ENCODE peak calls at places on chromosome 11, in eight cellular contexts. One of them, this sample, is unnamed.

GRCh38 chr11:128342511-128343133 is 244.7 kb downstream of the ETS1 start:
- DNase-seq in colonic mucosa: peak
- DNase-seq in psoas muscle: peak
- DNase-seq in AG04450: no peak
- DNase-seq in uterus: peak
- DNase-seq in right atrium auricular region: peak
- DNase-seq in CD8-positive, alpha-beta T cell: peak
- DNase-seq in cardiac muscle cell: peak
- DNase-seq in this sample: peak

GRCh38 chr11:131754671-131755070 is 384.3 kb downstream of the NTM start:
- DNase-seq in colonic mucosa: no peak
- DNase-seq in psoas muscle: no peak
- DNase-seq in AG04450: no peak
- DNase-seq in uterus: no peak
- DNase-seq in right atrium auricular region: no peak
- DNase-seq in CD8-positive, alpha-beta T cell: no peak
- DNase-seq in cardiac muscle cell: no peak
- DNase-seq in this sample: no peak

GRCh38 chr11:131888230-131888826 is 517.9 kb downstream of the NTM start:
- DNase-seq in colonic mucosa: no peak
- DNase-seq in psoas muscle: no peak
- DNase-seq in AG04450: peak
- DNase-seq in uterus: no peak
- DNase-seq in right atrium auricular region: no peak
- DNase-seq in CD8-positive, alpha-beta T cell: no peak
- DNase-seq in cardiac muscle cell: peak
- DNase-seq in this sample: no peak

GRCh38 chr11:134661660-134662059 is 249.6 kb upstream of the B3GAT1 start:
- DNase-seq in colonic mucosa: no peak
- DNase-seq in psoas muscle: no peak
- DNase-seq in AG04450: no peak
- DNase-seq in uterus: no peak
- DNase-seq in right atrium auricular region: peak
- DNase-seq in CD8-positive, alpha-beta T cell: no peak
- DNase-seq in cardiac muscle cell: no peak
- DNase-seq in this sample: peak

GRCh38 chr11:120137611-120138521 is at the start of gene TRIM29:
- DNase-seq in colonic mucosa: peak
- DNase-seq in psoas muscle: no peak
- DNase-seq in AG04450: no peak
- DNase-seq in uterus: no peak
- DNase-seq in right atrium auricular region: peak
- DNase-seq in CD8-positive, alpha-beta T cell: peak
- DNase-seq in cardiac muscle cell: no peak
- DNase-seq in this sample: peak

GRCh38 chr11:78231962-78232459 is 43.3 kb downstream of the USP35 start:
- DNase-seq in colonic mucosa: no peak
- DNase-seq in psoas muscle: no peak
- DNase-seq in AG04450: peak
- DNase-seq in uterus: peak
- DNase-seq in right atrium auricular region: peak
- DNase-seq in CD8-positive, alpha-beta T cell: no peak
- DNase-seq in cardiac muscle cell: peak
- DNase-seq in this sample: no peak

GRCh38 chr11:94030059-94030458 is 8.9 kb downstream of the HEPHL1 start:
- DNase-seq in colonic mucosa: no peak
- DNase-seq in psoas muscle: no peak
- DNase-seq in AG04450: no peak
- DNase-seq in uterus: no peak
- DNase-seq in right atrium auricular region: no peak
- DNase-seq in CD8-positive, alpha-beta T cell: no peak
- DNase-seq in cardiac muscle cell: no peak
- DNase-seq in this sample: no peak

GRCh38 chr11:68678031-68678441 is 6.3 kb upstream of the GAL start:
- DNase-seq in colonic mucosa: no peak
- DNase-seq in psoas muscle: no peak
- DNase-seq in AG04450: no peak
- DNase-seq in uterus: no peak
- DNase-seq in right atrium auricular region: no peak
- DNase-seq in CD8-positive, alpha-beta T cell: no peak
- DNase-seq in cardiac muscle cell: no peak
- DNase-seq in this sample: no peak

GRCh38 chr11:64384039-64384737 is 25.2 kb downstream of the RPS6KA4 start:
- DNase-seq in colonic mucosa: no peak
- DNase-seq in psoas muscle: no peak
- DNase-seq in AG04450: no peak
- DNase-seq in uterus: no peak
- DNase-seq in right atrium auricular region: no peak
- DNase-seq in CD8-positive, alpha-beta T cell: no peak
- DNase-seq in cardiac muscle cell: peak
- DNase-seq in this sample: no peak

GRCh38 chr11:58654079-58654907 is 31.8 kb downstream of the CNTF start:
- DNase-seq in colonic mucosa: peak
- DNase-seq in psoas muscle: peak
- DNase-seq in AG04450: peak
- DNase-seq in uterus: peak
- DNase-seq in right atrium auricular region: peak
- DNase-seq in CD8-positive, alpha-beta T cell: peak
- DNase-seq in cardiac muscle cell: peak
- DNase-seq in this sample: peak

GRCh38 chr11:113994077-113994954 is 19.4 kb downstream of the HTR3A start:
- DNase-seq in colonic mucosa: no peak
- DNase-seq in psoas muscle: no peak
- DNase-seq in AG04450: no peak
- DNase-seq in uterus: no peak
- DNase-seq in right atrium auricular region: no peak
- DNase-seq in CD8-positive, alpha-beta T cell: peak
- DNase-seq in cardiac muscle cell: peak
- DNase-seq in this sample: no peak

GRCh38 chr11:90344546-90344945 is 121.7 kb upstream of the CHORDC1 start:
- DNase-seq in colonic mucosa: no peak
- DNase-seq in psoas muscle: no peak
- DNase-seq in AG04450: no peak
- DNase-seq in uterus: no peak
- DNase-seq in right atrium auricular region: no peak
- DNase-seq in CD8-positive, alpha-beta T cell: no peak
- DNase-seq in cardiac muscle cell: no peak
- DNase-seq in this sample: no peak

GRCh38 chr11:61781585-61781984 is 10.8 kb downstream of the TMEM258 start:
- DNase-seq in colonic mucosa: no peak
- DNase-seq in psoas muscle: no peak
- DNase-seq in AG04450: no peak
- DNase-seq in uterus: no peak
- DNase-seq in right atrium auricular region: no peak
- DNase-seq in CD8-positive, alpha-beta T cell: no peak
- DNase-seq in cardiac muscle cell: no peak
- DNase-seq in this sample: no peak

DNA sequence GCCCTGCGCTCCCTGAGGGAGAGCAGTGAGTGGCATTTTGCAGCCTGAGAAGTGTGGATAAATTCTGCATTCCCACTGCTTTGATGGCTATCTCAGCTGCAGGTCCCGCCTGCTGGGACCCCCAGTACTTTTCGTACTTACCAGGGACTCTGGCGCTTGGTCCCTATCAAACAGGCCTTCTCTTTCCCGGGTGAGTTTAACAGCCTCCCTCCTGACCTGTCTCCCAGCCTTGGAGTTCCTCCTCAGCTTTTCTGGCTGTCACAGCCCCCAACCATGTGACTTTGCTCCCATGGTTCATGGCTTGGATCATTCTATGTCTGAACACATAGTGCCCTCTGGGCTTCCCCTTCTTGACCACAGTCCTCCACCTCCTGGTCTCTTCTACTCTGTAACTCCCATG is 56.9 kb downstream of the PARVA start:
- DNase-seq in colonic mucosa: no peak
- DNase-seq in psoas muscle: no peak
- DNase-seq in AG04450: no peak
- DNase-seq in uterus: peak
- DNase-seq in right atrium auricular region: no peak
- DNase-seq in CD8-positive, alpha-beta T cell: no peak
- DNase-seq in cardiac muscle cell: no peak
- DNase-seq in this sample: no peak
- H3K4me3 ChIP-seq in colonic mucosa: no peak
- H3K4me3 ChIP-seq in psoas muscle: no peak
- H3K4me3 ChIP-seq in AG04450: no peak
- H3K4me3 ChIP-seq in uterus: no peak
- H3K4me3 ChIP-seq in right atrium auricular region: no peak
- H3K4me3 ChIP-seq in CD8-positive, alpha-beta T cell: no peak
- H3K4me3 ChIP-seq in cardiac muscle cell: no peak
- H3K4me3 ChIP-seq in this sample: no peak

DNA sequence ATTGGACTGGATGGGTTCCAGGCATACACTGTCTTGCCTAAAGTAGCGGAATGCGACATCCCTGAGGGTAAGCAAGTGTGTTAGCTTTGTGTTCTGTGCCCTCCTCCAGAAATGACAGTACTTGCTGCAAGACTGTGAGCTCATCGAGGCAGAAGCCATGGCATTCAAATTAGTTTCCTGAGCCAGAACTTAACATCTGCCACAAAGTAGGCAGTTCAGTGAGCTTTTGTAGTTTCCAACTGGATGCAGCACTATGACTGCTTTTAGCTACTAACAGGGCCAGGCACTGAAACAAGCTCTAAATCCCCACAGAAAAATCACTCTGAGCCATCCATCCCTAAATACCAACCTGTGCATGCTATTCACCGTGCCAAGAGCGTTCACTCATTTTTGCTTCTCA is 1.2 kb upstream of the FAR1 start:
- DNase-seq in colonic mucosa: no peak
- DNase-seq in psoas muscle: no peak
- DNase-seq in AG04450: no peak
- DNase-seq in uterus: no peak
- DNase-seq in right atrium auricular region: no peak
- DNase-seq in CD8-positive, alpha-beta T cell: no peak
- DNase-seq in cardiac muscle cell: no peak
- DNase-seq in this sample: no peak
- H3K27ac ChIP-seq in colonic mucosa: no peak
- H3K27ac ChIP-seq in psoas muscle: no peak
- H3K27ac ChIP-seq in AG04450: no peak
- H3K27ac ChIP-seq in uterus: no peak
- H3K27ac ChIP-seq in right atrium auricular region: no peak
- H3K27ac ChIP-seq in CD8-positive, alpha-beta T cell: no peak
- H3K27ac ChIP-seq in cardiac muscle cell: no peak
- H3K27ac ChIP-seq in this sample: peak

GRCh38 chr11:34176980-34177319 is 71.5 kb downstream of the NAT10 start:
- DNase-seq in colonic mucosa: no peak
- DNase-seq in psoas muscle: no peak
- DNase-seq in AG04450: no peak
- DNase-seq in uterus: no peak
- DNase-seq in right atrium auricular region: no peak
- DNase-seq in CD8-positive, alpha-beta T cell: no peak
- DNase-seq in cardiac muscle cell: no peak
- DNase-seq in this sample: no peak

GRCh38 chr11:34173050-34173449 is 67.6 kb downstream of the NAT10 start:
- DNase-seq in colonic mucosa: no peak
- DNase-seq in psoas muscle: no peak
- DNase-seq in AG04450: no peak
- DNase-seq in uterus: no peak
- DNase-seq in right atrium auricular region: no peak
- DNase-seq in CD8-positive, alpha-beta T cell: no peak
- DNase-seq in cardiac muscle cell: no peak
- DNase-seq in this sample: no peak

GRCh38 chr11:34178422-34178821 is 73.0 kb downstream of the NAT10 start:
- DNase-seq in colonic mucosa: no peak
- DNase-seq in psoas muscle: no peak
- DNase-seq in AG04450: no peak
- DNase-seq in uterus: no peak
- DNase-seq in right atrium auricular region: no peak
- DNase-seq in CD8-positive, alpha-beta T cell: no peak
- DNase-seq in cardiac muscle cell: no peak
- DNase-seq in this sample: no peak

GRCh38 chr11:34175284-34176019 is 70.0 kb downstream of the NAT10 start:
- DNase-seq in colonic mucosa: no peak
- DNase-seq in psoas muscle: no peak
- DNase-seq in AG04450: no peak
- DNase-seq in uterus: no peak
- DNase-seq in right atrium auricular region: no peak
- DNase-seq in CD8-positive, alpha-beta T cell: no peak
- DNase-seq in cardiac muscle cell: no peak
- DNase-seq in this sample: no peak

DNA sequence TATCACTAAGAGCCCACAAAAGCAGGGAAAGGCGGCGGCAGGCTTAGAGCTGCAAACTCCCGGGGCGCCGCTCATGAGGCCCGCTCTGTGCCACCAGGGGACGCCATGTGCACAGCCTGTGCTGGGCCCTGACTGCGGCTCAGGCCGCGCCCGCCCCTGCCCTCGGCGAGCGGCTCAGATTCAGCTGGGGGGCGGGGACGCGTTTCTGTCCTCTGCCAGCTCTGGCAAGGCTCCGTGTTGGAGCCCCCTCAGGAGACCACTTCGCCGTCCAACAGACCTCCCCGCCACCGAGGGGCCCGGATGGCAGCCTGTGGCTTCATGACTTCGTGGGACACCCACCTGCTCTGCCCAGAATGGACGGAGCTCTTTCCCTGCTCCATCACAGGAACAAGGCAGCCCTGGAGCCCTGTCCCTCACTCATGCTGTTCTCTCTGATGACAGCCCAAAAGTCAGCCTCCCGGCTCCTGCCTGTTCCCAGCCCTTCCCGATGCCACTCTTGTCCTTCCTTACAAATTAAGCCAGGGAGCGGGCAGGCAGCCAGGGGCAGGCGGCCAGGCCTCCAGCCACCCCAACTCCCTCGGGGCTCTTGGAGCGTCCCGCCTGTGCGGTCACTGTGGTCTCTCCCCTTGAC is 69.1 kb downstream of the NAT10 start:
- DNase-seq in colonic mucosa: peak
- DNase-seq in psoas muscle: peak
- DNase-seq in AG04450: no peak
- DNase-seq in uterus: peak
- DNase-seq in right atrium auricular region: peak
- DNase-seq in CD8-positive, alpha-beta T cell: peak
- DNase-seq in cardiac muscle cell: peak
- DNase-seq in this sample: peak
- H3K4me3 ChIP-seq in colonic mucosa: peak
- H3K4me3 ChIP-seq in psoas muscle: peak
- H3K4me3 ChIP-seq in AG04450: peak
- H3K4me3 ChIP-seq in uterus: no peak
- H3K4me3 ChIP-seq in right atrium auricular region: peak
- H3K4me3 ChIP-seq in CD8-positive, alpha-beta T cell: no peak
- H3K4me3 ChIP-seq in cardiac muscle cell: no peak
- H3K4me3 ChIP-seq in this sample: no peak

DNA sequence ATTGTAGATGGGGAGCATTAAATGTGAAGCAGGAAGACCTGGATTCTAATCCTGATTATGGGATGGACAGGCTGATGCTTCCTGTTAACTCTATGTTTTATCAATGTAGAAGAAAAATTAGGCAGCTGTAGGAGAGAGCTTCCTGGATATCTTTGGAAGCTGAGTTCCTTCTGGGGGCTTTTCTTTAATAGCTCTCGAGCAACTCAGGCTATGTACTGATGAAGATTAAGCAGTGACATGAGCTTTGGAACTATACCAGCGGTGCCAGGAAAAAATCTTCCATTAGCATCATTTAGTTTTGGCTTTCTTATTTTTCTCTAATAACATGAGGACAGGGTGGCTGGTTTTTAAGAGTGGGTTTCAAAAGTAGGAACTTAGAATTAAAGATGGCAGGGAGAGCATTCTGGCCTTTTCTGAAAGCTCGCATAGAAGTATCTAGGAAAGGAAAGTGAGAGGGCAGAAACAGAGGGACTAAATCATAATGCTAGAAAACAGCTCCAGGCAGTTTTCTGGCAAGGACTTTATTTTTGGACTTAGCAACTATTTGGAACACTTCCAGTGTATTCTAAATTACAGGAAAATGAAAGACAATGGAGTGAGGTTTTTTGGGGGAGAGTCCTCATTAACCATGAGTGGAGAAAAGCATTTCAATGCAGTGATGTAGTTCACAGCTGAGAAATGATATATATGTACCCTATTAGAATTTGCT is 69.2 kb upstream of the RRM1 start:
- DNase-seq in colonic mucosa: no peak
- DNase-seq in psoas muscle: no peak
- DNase-seq in AG04450: no peak
- DNase-seq in uterus: peak
- DNase-seq in right atrium auricular region: no peak
- DNase-seq in CD8-positive, alpha-beta T cell: no peak
- DNase-seq in cardiac muscle cell: peak
- DNase-seq in this sample: no peak
- H3K27ac ChIP-seq in colonic mucosa: peak
- H3K27ac ChIP-seq in psoas muscle: peak
- H3K27ac ChIP-seq in AG04450: no peak
- H3K27ac ChIP-seq in uterus: peak
- H3K27ac ChIP-seq in right atrium auricular region: peak
- H3K27ac ChIP-seq in CD8-positive, alpha-beta T cell: no peak
- H3K27ac ChIP-seq in cardiac muscle cell: no peak
- H3K27ac ChIP-seq in this sample: peak